ENCODE peak calls at places on chromosomes 2 and 18, in nine cellular contexts. T is IMR-90; Y is frontal cortex; S is NCI-H2171 treated with DMSO at 0.1 percent for 48 hours; R is AG09309; V is stimulated activated CD4-positive, alpha-beta T cell treated with anti-CD3 and anti-CD28 coated beads, Interleukin-4, amount 100 ng/mL, for 24 hours; B is KBM-7; K is T-helper 1 cell; P is iris pigment epithelial cell. Q is an unnamed sample.

GRCh38 chr2:47771211-47771610 is 11.7 kb upstream of the MSH6 start:
- DNase-seq in B (peak; percentile 57), T (peak; percentile 97), V (no peak), R (peak; percentile 73), K (no peak), Y (peak; percentile 22), P (peak; percentile 99), S (peak; percentile 60), Q (peak; percentile 43)

GRCh38 chr18:11514267-11514666 is 95.1 kb upstream of the SLC35G4 start:
- DNase-seq in R (peak; percentile 59), S (no peak), V (no peak), P (no peak), Y (no peak), T (no peak), B (no peak), K (no peak), Q (no peak)

GRCh38 chr2:8514748-8515389 is 167.0 kb upstream of the ID2 start:
- DNase-seq in V (peak; percentile 71), P (no peak), S (peak; percentile 45), R (no peak), Y (no peak), B (no peak), K (no peak), T (no peak), Q (peak; percentile 81)

GRCh38 chr2:119702918-119703401 is 24.0 kb downstream of the TMEM177 start:
- DNase-seq in R (no peak), T (peak; percentile 46), S (peak; percentile 26), V (peak; percentile 70), K (peak; percentile 56), Y (no peak), P (peak; percentile 51), B (peak; percentile 67), Q (peak; percentile 69)

GRCh38 chr2:236887519-236887918 is 198.2 kb upstream of the COPS8 start:
- DNase-seq in V (no peak), S (no peak), P (peak; percentile 46), R (peak; percentile 14), K (no peak), T (peak; percentile 28), B (no peak), Y (no peak), Q (no peak)

GRCh38 chr18:48264508-48264907 is 144.7 kb downstream of the ZBTB7C start:
- DNase-seq in K (no peak), T (no peak), B (no peak), S (no peak), V (no peak), Y (no peak), P (no peak), R (no peak), Q (peak; percentile 57)

GRCh38 chr2:109410021-109410815 is 203.5 kb downstream of the SEPTIN10 start:
- DNase-seq in T (peak; percentile 29), Y (no peak), K (no peak), S (peak; percentile 55), P (peak; percentile 28), R (no peak), B (no peak), V (no peak), Q (no peak)

GRCh38 chr2:113675885-113676284 is 48.8 kb downstream of the RABL2A start:
- DNase-seq in S (no peak), T (no peak), V (no peak), R (no peak), P (no peak), B (no peak), K (no peak), Y (no peak), Q (no peak)

GRCh38 chr2:39607538-39608211 is 58.0 kb upstream of the TMEM178A start:
- DNase-seq in B (no peak), Y (no peak), T (no peak), K (no peak), S (no peak), V (no peak), P (no peak), R (no peak), Q (peak; percentile 73)

GRCh38 chr2:168685619-168686453 is 116.6 kb upstream of the NOSTRIN start:
- DNase-seq in P (peak; percentile 62), R (no peak), Y (no peak), B (peak; percentile 77), V (no peak), K (no peak), S (peak; percentile 93), T (no peak), Q (peak; percentile 49)

GRCh38 chr2:216950547-216950946 is 90.7 kb upstream of the TNP1 start:
- DNase-seq in Y (no peak), T (no peak), R (no peak), P (peak; percentile 11), B (no peak), S (no peak), V (no peak), K (no peak), Q (no peak)

GRCh38 chr2:75462714-75463113 is 98.0 kb downstream of the EVA1A start:
- DNase-seq in B (no peak), P (no peak), S (no peak), Y (no peak), V (no peak), T (no peak), K (no peak), R (no peak), Q (peak; percentile 27)

GRCh38 chr2:116787808-116788207 is 1026.7 kb upstream of the DDX18 start:
- DNase-seq in K (no peak), P (no peak), B (no peak), V (no peak), S (no peak), R (no peak), T (no peak), Y (no peak), Q (no peak)

GRCh38 chr2:232449964-232450363 is 6.0 kb upstream of the ALPI start:
- DNase-seq in R (no peak), T (no peak), B (no peak), V (no peak), Y (no peak), S (no peak), P (no peak), K (no peak), Q (peak; percentile 5)

GRCh38 chr2:223701761-223702160 is 99.6 kb upstream of the SCG2 start:
- DNase-seq in S (no peak), P (no peak), T (no peak), R (no peak), Y (no peak), K (no peak), B (no peak), V (no peak), Q (no peak)

GRCh38 chr2:26345284-26345553 is 724 bp upstream of the SELENOI start:
- DNase-seq in P (no peak), V (no peak), K (no peak), R (no peak), T (no peak), Y (no peak), B (no peak), S (no peak), Q (peak; percentile 61)

GRCh38 chr18:58388736-58389135 is 240.2 kb downstream of the ALPK2 start:
- DNase-seq in B (no peak), P (no peak), K (no peak), Y (no peak), V (no peak), S (no peak), R (no peak), T (no peak), Q (no peak)

GRCh38 chr2:206198677-206199076 is 39.0 kb downstream of the EEF1B2 start:
- DNase-seq in S (no peak), Y (no peak), K (no peak), R (peak; percentile 46), V (no peak), B (no peak), P (peak; percentile 21), T (peak; percentile 28), Q (no peak)

GRCh38 chr2:120229341-120229740 is 6.1 kb upstream of the TMEM185B start:
- DNase-seq in B (no peak), K (no peak), R (no peak), Y (no peak), S (no peak), V (no peak), T (no peak), P (no peak), Q (no peak)

GRCh38 chr2:28661589-28662001 is 90.0 kb upstream of the PPP1CB start:
- DNase-seq in B (no peak), V (no peak), P (peak; percentile 94), Y (no peak), S (no peak), K (no peak), T (peak; percentile 88), R (no peak), Q (peak; percentile 67)

GRCh38 chr2:57920342-57920939 is 126.2 kb upstream of the VRK2 start:
- DNase-seq in B (no peak), K (no peak), P (no peak), S (no peak), Y (no peak), T (no peak), V (no peak), R (no peak), Q (no peak)

GRCh38 chr2:57981369-57981768 is 65.2 kb upstream of the VRK2 start:
- DNase-seq in K (no peak), T (peak; percentile 61), P (peak; percentile 66), V (no peak), S (no peak), B (no peak), Y (no peak), R (peak; percentile 80), Q (no peak)

GRCh38 chr18:10270160-10270571 is 184.3 kb upstream of the APCDD1 start:
- DNase-seq in R (no peak), T (peak; percentile 44), K (no peak), Y (peak; percentile 16), P (peak; percentile 6), B (no peak), S (no peak), V (no peak), Q (peak; percentile 66)

GRCh38 chr2:5915926-5916325 is 223.7 kb downstream of the SOX11 start:
- DNase-seq in T (peak; percentile 54), S (peak; percentile 31), K (no peak), Y (no peak), B (peak; percentile 43), R (no peak), P (no peak), V (no peak), Q (peak; percentile 34)

GRCh38 chr18:13191779-13192178 is 26.8 kb upstream of the LDLRAD4 start:
- DNase-seq in R (no peak), P (no peak), S (no peak), B (no peak), K (no peak), Y (no peak), T (no peak), V (no peak), Q (peak; percentile 26)

GRCh38 chr2:158011055-158011771 is 90.5 kb upstream of the UPP2 start:
- DNase-seq in P (peak; percentile 7), S (no peak), Y (no peak), R (no peak), V (no peak), K (no peak), B (no peak), T (no peak), Q (peak; percentile 28)

GRCh38 chr18:78514910-78515670 is 464.5 kb upstream of the SALL3 start:
- DNase-seq in P (no peak), R (no peak), T (no peak), Y (no peak), V (no peak), K (no peak), B (no peak), S (no peak), Q (no peak)

GRCh38 chr2:43729775-43730174 is 44.1 kb upstream of the DYNC2LI1 start:
- DNase-seq in B (no peak), P (no peak), R (no peak), T (no peak), K (no peak), Y (no peak), V (no peak), S (no peak), Q (no peak)

Q was measured in NCI-H69.